ENCODE peak calls at places on chromosomes 6 and 20, in six cellular contexts. E is neural crest cell; Q is IMR-90; T is CD4-positive, alpha-beta T cell; A is fibroblast of lung; D is lung. X is an unnamed sample.

GRCh38 chr20:20553534-20553933 is 158.9 kb downstream of the RALGAPA2 start:
- DNase-seq in E (no peak), Q (no peak), T (no peak), A (no peak), D (no peak), X (no peak)

GRCh38 chr6:13687917-13688351 is 23.7 kb downstream of the RANBP9 start:
- DNase-seq in E (no peak), Q (no peak), T (peak), A (no peak), D (no peak), X (no peak)

GRCh38 chr20:22941550-22941949 is 93.6 kb upstream of the SSTR4 start:
- DNase-seq in E (no peak), Q (no peak), T (no peak), A (no peak), D (no peak), X (no peak)

GRCh38 chr6:16854986-16855385 is 93.7 kb upstream of the ATXN1 start:
- DNase-seq in E (no peak), Q (peak), T (no peak), A (no peak), D (no peak), X (no peak)

GRCh38 chr6:95790787-95791186 is 213.5 kb downstream of the MANEA start:
- DNase-seq in E (no peak), Q (no peak), T (no peak), A (no peak), D (no peak), X (no peak)

GRCh38 chr6:97465877-97466710 is 183.1 kb upstream of the MMS22L start:
- DNase-seq in E (no peak), Q (no peak), T (no peak), A (no peak), D (no peak), X (no peak)

GRCh38 chr6:39769012-39769411 is 23.2 kb upstream of the DAAM2 start:
- DNase-seq in E (no peak), Q (no peak), T (no peak), A (no peak), D (no peak), X (no peak)

GRCh38 chr6:129133770-129134192 is 250.8 kb downstream of the LAMA2 start:
- DNase-seq in E (no peak), Q (peak), T (no peak), A (peak), D (no peak), X (peak)

GRCh38 chr20:8780926-8781325 is 288.0 kb upstream of the PLCB4 start:
- DNase-seq in E (no peak), Q (no peak), T (no peak), A (no peak), D (no peak), X (no peak)

GRCh38 chr20:46010491-46011405 is 2.0 kb downstream of the MMP9 start:
- DNase-seq in E (no peak), Q (peak), T (peak), A (no peak), D (no peak), X (no peak)

GRCh38 chr6:6752129-6752528 is 163.6 kb downstream of the LY86 start:
- DNase-seq in E (no peak), Q (peak), T (no peak), A (no peak), D (no peak), X (peak)

GRCh38 chr20:51487525-51488279 is 54.8 kb downstream of the NFATC2 start:
- DNase-seq in E (no peak), Q (peak), T (no peak), A (peak), D (no peak), X (peak)

GRCh38 chr6:35300848-35301247 is 3.2 kb downstream of the DEF6 start:
- DNase-seq in E (no peak), Q (no peak), T (peak), A (no peak), D (no peak), X (no peak)

GRCh38 chr6:118963003-118963402 is 28.0 kb upstream of the MCM9 start:
- DNase-seq in E (no peak), Q (peak), T (no peak), A (peak), D (no peak), X (peak)

GRCh38 chr20:45905505-45906079 is 6.4 kb downstream of the PLTP start:
- DNase-seq in E (no peak), Q (peak), T (no peak), A (peak), D (no peak), X (peak)

GRCh38 chr6:83960704-83961103 is 72.9 kb upstream of the MRAP2 start:
- DNase-seq in E (no peak), Q (no peak), T (no peak), A (no peak), D (no peak), X (no peak)

GRCh38 chr20:48945840-48946514 is 24.5 kb downstream of the ARFGEF2 start:
- DNase-seq in E (no peak), Q (peak), T (no peak), A (no peak), D (peak), X (peak)

GRCh38 chr20:48600470-48600945 is 227.3 kb downstream of the PREX1 start:
- DNase-seq in E (no peak), Q (no peak), T (no peak), A (no peak), D (no peak), X (no peak)

GRCh38 chr20:61535536-61535935 is 283.5 kb downstream of the CDH4 start:
- DNase-seq in E (no peak), Q (no peak), T (no peak), A (no peak), D (no peak), X (no peak)

GRCh38 chr6:93731306-93731705 is 311.9 kb upstream of the EPHA7 start:
- DNase-seq in E (no peak), Q (no peak), T (no peak), A (no peak), D (no peak), X (no peak)

GRCh38 chr20:8656335-8656734 is 412.6 kb upstream of the PLCB4 start:
- DNase-seq in E (no peak), Q (no peak), T (no peak), A (no peak), D (no peak), X (peak)

GRCh38 chr20:37745553-37745952 is 51.7 kb downstream of the CTNNBL1 start:
- DNase-seq in E (no peak), Q (no peak), T (no peak), A (no peak), D (no peak), X (no peak)

GRCh38 chr6:106553440-106553839 is 75.9 kb downstream of the RTN4IP1 start:
- DNase-seq in E (no peak), Q (no peak), T (no peak), A (no peak), D (no peak), X (no peak)

GRCh38 chr6:128997880-128998279 is 114.9 kb downstream of the LAMA2 start:
- DNase-seq in E (no peak), Q (no peak), T (no peak), A (no peak), D (no peak), X (no peak)

GRCh38 chr20:4559106-4559505 is 162.6 kb upstream of the PRND start:
- DNase-seq in E (no peak), Q (peak), T (no peak), A (peak), D (no peak), X (no peak)

GRCh38 chr20:50568549-50568942 is 58.4 kb downstream of the PTPN1 start:
- DNase-seq in E (no peak), Q (no peak), T (no peak), A (no peak), D (no peak), X (no peak)

GRCh38 chr6:62999796-63000195 is 211.5 kb upstream of the FKBP1C start:
- DNase-seq in E (no peak), Q (no peak), T (no peak), A (no peak), D (no peak), X (no peak)

GRCh38 chr20:56955673-56956072 is 310.8 kb downstream of the BMP7 start:
- DNase-seq in E (no peak), Q (no peak), T (no peak), A (no peak), D (no peak), X (no peak)

GRCh38 chr20:20395856-20396600 is 28.1 kb downstream of the INSM1 start:
- DNase-seq in E (peak), Q (no peak), T (no peak), A (no peak), D (no peak), X (no peak)

GRCh38 chr6:41937881-41938574 is 3.6 kb downstream of the CCND3 start:
- DNase-seq in E (no peak), Q (no peak), T (peak), A (peak), D (peak), X (no peak)

GRCh38 chr20:14918281-14918680 is 580.9 kb upstream of the FLRT3 start:
- DNase-seq in E (no peak), Q (no peak), T (no peak), A (no peak), D (no peak), X (no peak)

GRCh38 chr6:148140772-148141557 is 201.7 kb upstream of the SASH1 start:
- DNase-seq in E (no peak), Q (no peak), T (no peak), A (no peak), D (no peak), X (no peak)

GRCh38 chr6:147578159-147578558 is 69.7 kb downstream of the SAMD5 start:
- DNase-seq in E (no peak), Q (peak), T (no peak), A (no peak), D (no peak), X (no peak)

GRCh38 chr20:46694484-46694883 is 5.2 kb upstream of the TP53RK start:
- DNase-seq in E (no peak), Q (peak), T (no peak), A (peak), D (no peak), X (peak)

DNA sequence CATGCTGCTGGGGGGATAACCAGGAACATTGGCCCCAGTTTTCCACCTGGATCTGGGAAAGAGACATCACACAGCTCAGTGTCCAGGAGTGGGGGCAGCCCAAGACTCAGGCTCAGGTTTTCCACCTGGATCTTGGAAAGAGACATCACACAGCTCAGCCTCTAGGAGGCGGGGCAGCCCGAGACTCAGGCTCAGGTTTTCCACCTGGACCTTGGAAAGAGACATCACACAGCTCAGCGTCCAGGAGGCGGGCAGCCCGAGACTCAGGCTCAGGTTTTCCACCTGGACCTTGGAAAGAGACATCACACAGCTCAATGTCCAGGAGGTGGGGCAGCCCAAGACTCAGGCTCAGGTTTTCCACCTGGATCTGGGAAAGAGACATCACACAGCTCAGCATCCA is 361.6 kb downstream of the THBS2 start:
- DNase-seq in E (no peak), Q (no peak), T (no peak), A (no peak), D (no peak), X (no peak)
- TF ChIP-seq CTCF in E (no peak), Q (no peak), T (no peak), A (no peak), D (no peak), X (no peak)

GRCh38 chr6:120058410-120058809 is 708.8 kb upstream of the MAN1A1 start:
- DNase-seq in E (no peak), Q (no peak), T (no peak), A (no peak), D (no peak), X (no peak)

GRCh38 chr6:120055071-120055470 is 705.5 kb upstream of the MAN1A1 start:
- DNase-seq in E (no peak), Q (no peak), T (no peak), A (no peak), D (no peak), X (no peak)

DNA sequence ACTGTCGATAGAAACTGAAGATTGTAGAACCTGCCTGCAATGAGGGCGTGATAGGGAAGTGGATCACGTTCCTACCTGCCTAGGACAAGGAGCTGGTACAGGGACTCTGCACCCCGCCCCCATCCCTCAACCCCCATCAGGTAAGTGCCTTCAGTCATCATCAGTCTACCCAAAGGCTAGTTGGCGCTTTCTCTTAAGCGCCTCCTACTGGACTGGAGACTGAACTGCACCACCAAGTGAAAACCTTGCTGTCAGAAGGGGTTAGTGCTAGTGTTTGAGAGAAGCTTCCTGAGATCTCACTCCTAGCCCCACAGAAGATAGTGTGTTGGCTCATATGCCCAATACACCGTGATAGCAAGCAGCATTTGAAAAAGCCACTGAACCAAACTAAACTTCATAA is 706.5 kb upstream of the MAN1A1 start:
- DNase-seq in E (no peak), Q (no peak), T (no peak), A (no peak), D (no peak), X (no peak)
- TF ChIP-seq CTCF in E (peak), Q (no peak), T (no peak), A (no peak), D (no peak), X (peak)

GRCh38 chr6:52162940-52163908 is 23.0 kb upstream of the IL17A start:
- DNase-seq in E (no peak), Q (peak), T (no peak), A (peak), D (no peak), X (peak)
- TF ChIP-seq CTCF in E (peak), Q (peak), T (peak), A (peak), D (peak), X (peak)

DNA sequence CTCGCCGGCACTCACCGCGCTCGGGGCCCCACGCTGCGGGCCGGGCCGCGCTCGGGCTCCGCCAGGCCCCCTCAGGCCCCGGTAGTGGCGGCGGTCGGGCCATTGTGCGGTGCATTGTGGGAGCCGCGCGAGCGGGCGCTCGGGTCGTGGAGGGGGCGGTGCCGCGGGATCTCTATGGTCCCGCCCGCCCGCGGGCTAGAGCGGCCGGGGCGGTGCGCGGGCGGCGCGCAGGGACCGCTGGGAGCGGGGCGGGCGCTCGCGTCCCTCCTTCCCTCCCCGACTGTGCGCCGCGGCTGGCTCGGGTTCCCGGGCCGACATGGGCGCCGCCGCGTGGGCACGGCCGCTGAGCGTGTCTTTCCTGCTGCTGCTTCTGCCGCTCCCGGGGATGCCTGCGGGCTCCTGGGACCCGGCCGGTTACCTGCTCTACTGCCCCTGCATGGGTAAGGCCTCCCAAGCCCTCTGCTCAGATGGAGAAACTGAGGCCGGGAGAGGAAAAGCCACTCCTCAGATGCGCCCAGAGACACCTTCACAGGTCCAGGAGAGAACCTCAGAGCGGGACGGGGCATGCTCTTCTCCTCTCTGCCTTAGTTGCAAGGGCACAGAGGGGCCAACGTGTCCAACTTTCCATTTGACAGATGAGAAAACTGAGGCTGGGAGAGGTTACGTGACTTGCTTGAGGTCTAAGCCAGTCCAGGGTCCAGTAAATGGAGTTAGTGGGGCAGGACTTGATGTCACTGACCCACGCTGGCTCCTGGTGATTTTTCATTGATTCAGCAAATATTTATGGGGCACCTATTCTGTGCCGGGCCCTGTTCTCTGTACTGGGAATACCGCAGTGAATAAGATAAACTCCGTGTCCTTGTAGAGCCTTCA is at the start of the genes PLAGL2 and POFUT1:
- DNase-seq in E (peak), Q (peak), T (peak), A (peak), D (peak), X (peak)
- TF ChIP-seq CTCF in E (peak), Q (peak), T (no peak), A (peak), D (no peak), X (peak)

GRCh38 chr6:28220164-28221133 is 4.6 kb upstream of the ZSCAN9 start:
- DNase-seq in E (no peak), Q (peak), T (no peak), A (no peak), D (no peak), X (no peak)
- TF ChIP-seq CTCF in E (no peak), Q (no peak), T (no peak), A (no peak), D (no peak), X (no peak)

DNA sequence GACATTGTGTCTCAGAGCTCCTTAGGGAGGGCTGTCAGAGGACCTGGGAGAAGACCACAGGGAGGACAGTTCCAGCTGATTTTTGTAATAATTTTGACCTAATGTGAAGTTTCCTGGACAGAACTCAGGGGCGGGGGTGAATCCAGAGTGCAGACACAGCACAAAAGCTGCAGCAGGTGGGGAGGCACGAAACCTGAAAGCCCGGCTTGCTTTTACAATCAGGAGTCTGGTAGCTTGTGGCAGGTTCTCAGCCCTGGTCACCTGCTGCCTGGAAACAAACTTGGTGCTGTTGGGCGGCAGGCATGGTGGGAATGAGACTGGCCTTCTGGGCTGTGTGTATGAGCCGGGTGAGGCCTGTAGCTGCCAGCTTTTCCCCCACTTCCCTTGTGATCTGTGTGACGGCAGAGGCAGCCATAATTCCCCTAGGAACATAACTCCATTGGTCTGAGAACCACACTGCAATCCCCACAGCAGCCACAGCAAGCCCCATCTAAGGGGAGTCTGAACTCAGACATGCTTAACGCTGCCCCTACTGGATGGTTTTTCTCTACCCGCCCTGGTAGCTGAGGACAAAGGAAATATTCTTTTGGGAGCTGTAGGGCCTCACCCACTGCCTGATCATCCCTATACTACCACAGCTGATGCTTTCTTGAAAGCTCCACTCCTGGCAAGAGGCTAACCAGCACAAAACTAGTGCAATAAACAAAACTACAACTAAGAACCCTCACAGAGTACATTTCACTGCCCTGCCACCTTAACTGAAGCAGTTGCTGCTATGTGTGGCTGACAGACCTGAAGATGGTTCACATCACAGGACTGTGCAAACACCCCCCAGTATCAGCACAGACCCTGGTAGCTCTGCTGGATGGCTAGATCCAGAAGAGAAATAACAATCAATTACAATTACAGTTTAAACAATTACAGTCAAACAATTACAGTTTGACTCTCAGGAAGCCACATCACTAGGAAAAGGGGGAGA is 1055.1 kb upstream of the GJE1 start:
- DNase-seq in E (peak), Q (no peak), T (no peak), A (no peak), D (no peak), X (no peak)
- TF ChIP-seq CTCF in E (peak), Q (peak), T (no peak), A (no peak), D (no peak), X (no peak)

DNA sequence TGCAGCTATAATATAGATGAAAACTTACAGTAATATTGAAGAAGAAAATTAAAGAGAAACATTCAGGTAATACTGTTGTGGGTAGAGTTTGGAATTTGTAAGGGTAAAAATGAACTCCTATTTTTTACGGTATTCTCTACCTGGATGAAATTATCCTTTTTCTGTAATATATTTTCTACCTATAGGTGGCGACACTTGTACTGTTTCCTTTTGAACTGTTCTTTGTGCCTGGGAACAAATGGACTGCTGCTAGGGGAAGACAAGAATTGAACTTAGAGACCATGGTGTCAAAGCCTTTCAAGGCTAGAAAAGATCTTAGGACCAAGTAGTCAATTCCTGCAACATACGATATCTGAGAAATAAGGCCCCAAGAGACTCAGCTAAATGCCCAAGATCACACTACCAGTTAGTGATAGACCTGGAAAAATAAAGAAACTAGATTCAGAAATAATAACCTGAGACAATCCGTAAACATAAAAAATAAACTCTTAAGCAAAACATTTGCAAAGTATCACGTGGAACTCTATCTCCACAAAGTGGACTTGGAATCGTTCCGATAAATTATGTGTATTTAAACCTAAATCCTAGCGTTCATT is 383.8 kb downstream of the TFAP2A start:
- DNase-seq in E (no peak), Q (no peak), T (no peak), A (no peak), D (no peak), X (no peak)
- TF ChIP-seq CTCF in E (peak), Q (no peak), T (peak), A (peak), D (no peak), X (peak)